ENCODE peak calls at places on chromosome 4, in eight cellular contexts. One of them, this sample, is unnamed. For H3K4me1, H3K27me3 and H3K36me3, the result is how much of the 10 kb centered on the place peaks cover.

GRCh38 chr4:25433966-25434667 is 57.1 kb downstream of the ANAPC4 start:
- DNase-seq in CD8-positive, alpha-beta memory T cell: no peak
- DNase-seq in esophagus muscularis mucosa: peak
- DNase-seq in fibroblast of lung: no peak
- DNase-seq in left lung: no peak
- DNase-seq in transverse colon: no peak
- DNase-seq in BE2C: no peak
- DNase-seq in cardiac muscle cell: no peak
- DNase-seq in this sample: no peak

GRCh38 chr4:89140168-89140759 is 28.9 kb downstream of the TIGD2 start:
- DNase-seq in cardiac muscle cell: no peak
- DNase-seq in fibroblast of lung: no peak
- DNase-seq in esophagus muscularis mucosa: no peak
- DNase-seq in CD8-positive, alpha-beta memory T cell: no peak
- DNase-seq in BE2C: no peak
- DNase-seq in transverse colon: no peak
- DNase-seq in left lung: no peak
- DNase-seq in this sample: no peak

GRCh38 chr4:148447672-148448071 is 5.5 kb upstream of the NR3C2 start:
- DNase-seq in cardiac muscle cell: no peak
- DNase-seq in BE2C: no peak
- DNase-seq in fibroblast of lung: no peak
- DNase-seq in transverse colon: no peak
- DNase-seq in left lung: no peak
- DNase-seq in CD8-positive, alpha-beta memory T cell: peak
- DNase-seq in esophagus muscularis mucosa: no peak
- DNase-seq in this sample: peak

GRCh38 chr4:56077676-56078075 is 128.9 kb downstream of the CEP135 start:
- DNase-seq in fibroblast of lung: peak
- DNase-seq in CD8-positive, alpha-beta memory T cell: no peak
- DNase-seq in left lung: no peak
- DNase-seq in esophagus muscularis mucosa: no peak
- DNase-seq in BE2C: no peak
- DNase-seq in transverse colon: no peak
- DNase-seq in cardiac muscle cell: peak
- DNase-seq in this sample: no peak

GRCh38 chr4:185183622-185184281 is 20.0 kb downstream of the CFAP97 start:
- DNase-seq in esophagus muscularis mucosa: no peak
- DNase-seq in CD8-positive, alpha-beta memory T cell: peak
- DNase-seq in cardiac muscle cell: peak
- DNase-seq in transverse colon: peak
- DNase-seq in BE2C: peak
- DNase-seq in fibroblast of lung: peak
- DNase-seq in left lung: peak
- DNase-seq in this sample: peak

GRCh38 chr4:3786196-3786869 is 20.1 kb downstream of the ADRA2C start:
- DNase-seq in cardiac muscle cell: no peak
- DNase-seq in left lung: no peak
- DNase-seq in fibroblast of lung: no peak
- DNase-seq in CD8-positive, alpha-beta memory T cell: no peak
- DNase-seq in esophagus muscularis mucosa: no peak
- DNase-seq in transverse colon: peak
- DNase-seq in BE2C: peak
- DNase-seq in this sample: no peak

GRCh38 chr4:68182382-68182820 is 52.7 kb upstream of the TMPRSS11F start:
- DNase-seq in left lung: no peak
- DNase-seq in esophagus muscularis mucosa: no peak
- DNase-seq in CD8-positive, alpha-beta memory T cell: no peak
- DNase-seq in BE2C: no peak
- DNase-seq in cardiac muscle cell: no peak
- DNase-seq in transverse colon: no peak
- DNase-seq in fibroblast of lung: no peak
- DNase-seq in this sample: no peak

GRCh38 chr4:242121-242848 is 63.0 kb downstream of the ZNF732 start:
- DNase-seq in esophagus muscularis mucosa: no peak
- DNase-seq in CD8-positive, alpha-beta memory T cell: peak
- DNase-seq in BE2C: peak
- DNase-seq in left lung: peak
- DNase-seq in fibroblast of lung: peak
- DNase-seq in cardiac muscle cell: peak
- DNase-seq in transverse colon: peak
- DNase-seq in this sample: peak

GRCh38 chr4:67928547-67928946 is 34.7 kb downstream of the TMPRSS11A start:
- DNase-seq in cardiac muscle cell: no peak
- DNase-seq in BE2C: no peak
- DNase-seq in fibroblast of lung: no peak
- DNase-seq in esophagus muscularis mucosa: no peak
- DNase-seq in left lung: no peak
- DNase-seq in transverse colon: no peak
- DNase-seq in CD8-positive, alpha-beta memory T cell: no peak
- DNase-seq in this sample: no peak

DNA sequence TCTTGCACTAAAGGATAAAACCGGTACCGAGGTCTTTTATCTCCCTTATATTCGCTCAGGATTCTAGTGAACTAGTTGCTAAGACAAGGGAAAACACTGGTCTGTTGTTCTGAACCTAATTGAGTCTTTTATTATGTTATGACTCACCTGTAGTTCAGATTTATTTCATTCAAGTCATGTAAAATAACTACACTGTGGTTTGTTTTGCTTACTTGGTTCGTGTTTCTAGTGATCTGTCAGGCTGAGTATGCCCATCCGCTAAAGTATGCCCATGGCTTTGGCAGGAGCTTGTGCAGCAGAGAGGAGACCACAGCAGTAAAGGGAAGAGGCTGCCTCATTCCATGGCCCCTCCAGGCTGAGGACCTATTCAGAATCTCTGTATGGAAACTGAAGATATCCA is 126.1 kb downstream of the AFF1 start:
- DNase-seq in left lung: no peak
- DNase-seq in transverse colon: no peak
- DNase-seq in BE2C: no peak
- DNase-seq in fibroblast of lung: peak
- DNase-seq in cardiac muscle cell: no peak
- DNase-seq in esophagus muscularis mucosa: peak
- DNase-seq in CD8-positive, alpha-beta memory T cell: no peak
- DNase-seq in this sample: peak
- H3K4me1 ChIP-seq in left lung: under half
- H3K4me1 ChIP-seq in transverse colon: under half
- H3K4me1 ChIP-seq in BE2C: under half
- H3K4me1 ChIP-seq in fibroblast of lung: under half
- H3K4me1 ChIP-seq in cardiac muscle cell: under half
- H3K4me1 ChIP-seq in esophagus muscularis mucosa: half or more
- H3K4me1 ChIP-seq in CD8-positive, alpha-beta memory T cell: under half
- H3K4me1 ChIP-seq in this sample: under half

DNA sequence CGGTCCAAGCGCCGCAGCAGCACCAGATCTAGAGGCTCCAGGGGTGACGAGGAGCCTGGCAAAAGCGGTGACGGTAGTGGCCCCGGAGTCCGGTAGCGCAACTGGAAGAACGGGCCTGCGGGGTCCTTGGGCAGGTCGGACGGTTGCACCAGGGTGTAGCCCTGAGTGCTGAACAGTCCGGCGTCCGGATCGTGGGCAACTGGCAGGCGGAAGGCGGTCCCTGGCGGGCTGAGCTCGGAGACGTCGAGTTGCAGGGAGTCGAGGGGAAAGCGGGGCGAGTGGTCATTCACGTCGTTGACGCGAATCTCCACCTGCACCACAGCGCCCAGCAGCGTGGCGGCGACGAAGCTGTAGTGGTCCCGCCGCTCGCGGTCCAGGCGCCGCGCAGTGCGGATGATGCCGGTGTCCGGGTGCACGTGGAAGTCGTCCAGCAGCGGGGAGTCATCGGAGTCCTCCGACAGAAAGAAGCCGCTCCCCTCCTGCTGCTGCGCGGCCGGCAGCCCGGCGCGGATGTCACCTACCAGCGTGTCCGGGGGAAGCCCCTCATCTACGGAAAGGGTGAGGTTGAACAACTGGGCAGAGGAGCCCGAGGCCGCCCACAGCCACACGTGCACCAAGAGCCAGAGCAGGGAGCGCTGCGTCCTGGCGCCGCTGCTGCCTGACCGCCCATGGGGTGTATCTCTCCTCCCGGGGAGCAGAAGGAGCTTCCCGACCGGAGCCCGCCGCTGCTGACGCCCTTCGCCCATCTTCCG is 834 bp downstream of the DCHS2 start:
- DNase-seq in fibroblast of lung: no peak
- DNase-seq in BE2C: peak
- DNase-seq in transverse colon: peak
- DNase-seq in cardiac muscle cell: no peak
- DNase-seq in left lung: no peak
- DNase-seq in esophagus muscularis mucosa: peak
- DNase-seq in CD8-positive, alpha-beta memory T cell: no peak
- DNase-seq in this sample: no peak
- H3K27me3 ChIP-seq in fibroblast of lung: under half
- H3K27me3 ChIP-seq in BE2C: under half
- H3K27me3 ChIP-seq in transverse colon: half or more
- H3K27me3 ChIP-seq in cardiac muscle cell: half or more
- H3K27me3 ChIP-seq in left lung: under half
- H3K27me3 ChIP-seq in esophagus muscularis mucosa: under half
- H3K27me3 ChIP-seq in CD8-positive, alpha-beta memory T cell: under half
- H3K27me3 ChIP-seq in this sample: under half

GRCh38 chr4:128847074-128847724 is 37.7 kb downstream of the JADE1 start:
- DNase-seq in CD8-positive, alpha-beta memory T cell: no peak
- DNase-seq in transverse colon: no peak
- DNase-seq in cardiac muscle cell: peak
- DNase-seq in fibroblast of lung: no peak
- DNase-seq in left lung: no peak
- DNase-seq in esophagus muscularis mucosa: no peak
- DNase-seq in BE2C: no peak
- DNase-seq in this sample: no peak

GRCh38 chr4:128850252-128850651 is 40.8 kb downstream of the JADE1 start:
- DNase-seq in cardiac muscle cell: no peak
- DNase-seq in CD8-positive, alpha-beta memory T cell: no peak
- DNase-seq in transverse colon: no peak
- DNase-seq in fibroblast of lung: no peak
- DNase-seq in BE2C: no peak
- DNase-seq in esophagus muscularis mucosa: no peak
- DNase-seq in left lung: no peak
- DNase-seq in this sample: no peak

GRCh38 chr4:128846063-128846462 is 36.6 kb downstream of the JADE1 start:
- DNase-seq in transverse colon: no peak
- DNase-seq in CD8-positive, alpha-beta memory T cell: no peak
- DNase-seq in BE2C: no peak
- DNase-seq in left lung: no peak
- DNase-seq in cardiac muscle cell: no peak
- DNase-seq in esophagus muscularis mucosa: no peak
- DNase-seq in fibroblast of lung: no peak
- DNase-seq in this sample: no peak

GRCh38 chr4:128844931-128845330 is 35.4 kb downstream of the JADE1 start:
- DNase-seq in fibroblast of lung: peak
- DNase-seq in left lung: no peak
- DNase-seq in esophagus muscularis mucosa: no peak
- DNase-seq in cardiac muscle cell: no peak
- DNase-seq in CD8-positive, alpha-beta memory T cell: no peak
- DNase-seq in transverse colon: no peak
- DNase-seq in BE2C: no peak
- DNase-seq in this sample: no peak

DNA sequence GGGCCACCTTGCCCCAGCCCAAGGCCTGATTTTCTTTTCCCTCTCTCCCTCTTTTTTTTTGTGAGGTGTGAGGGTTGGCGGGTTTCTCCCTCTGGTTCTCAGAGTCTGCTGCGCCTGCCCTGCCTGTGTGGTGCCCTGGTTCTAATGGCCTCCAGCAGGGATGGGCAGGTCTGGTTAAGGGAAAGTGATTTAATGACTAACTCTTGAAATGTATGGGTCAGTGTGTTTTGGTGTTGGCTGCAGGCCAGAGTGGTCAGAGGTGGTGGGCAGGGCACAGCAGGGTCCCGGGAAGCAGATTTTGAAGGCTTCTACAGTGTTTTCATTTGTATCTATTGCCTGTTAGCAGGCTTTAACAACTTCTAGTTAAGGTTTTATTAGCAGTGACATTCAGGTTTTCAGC is 39.0 kb downstream of the JADE1 start:
- DNase-seq in transverse colon: no peak
- DNase-seq in BE2C: no peak
- DNase-seq in cardiac muscle cell: no peak
- DNase-seq in CD8-positive, alpha-beta memory T cell: no peak
- DNase-seq in left lung: no peak
- DNase-seq in esophagus muscularis mucosa: no peak
- DNase-seq in fibroblast of lung: no peak
- DNase-seq in this sample: no peak
- H3K36me3 ChIP-seq in transverse colon: under half
- H3K36me3 ChIP-seq in BE2C: half or more
- H3K36me3 ChIP-seq in cardiac muscle cell: under half
- H3K36me3 ChIP-seq in CD8-positive, alpha-beta memory T cell: half or more
- H3K36me3 ChIP-seq in left lung: half or more
- H3K36me3 ChIP-seq in esophagus muscularis mucosa: half or more
- H3K36me3 ChIP-seq in fibroblast of lung: under half
- H3K36me3 ChIP-seq in this sample: half or more

DNA sequence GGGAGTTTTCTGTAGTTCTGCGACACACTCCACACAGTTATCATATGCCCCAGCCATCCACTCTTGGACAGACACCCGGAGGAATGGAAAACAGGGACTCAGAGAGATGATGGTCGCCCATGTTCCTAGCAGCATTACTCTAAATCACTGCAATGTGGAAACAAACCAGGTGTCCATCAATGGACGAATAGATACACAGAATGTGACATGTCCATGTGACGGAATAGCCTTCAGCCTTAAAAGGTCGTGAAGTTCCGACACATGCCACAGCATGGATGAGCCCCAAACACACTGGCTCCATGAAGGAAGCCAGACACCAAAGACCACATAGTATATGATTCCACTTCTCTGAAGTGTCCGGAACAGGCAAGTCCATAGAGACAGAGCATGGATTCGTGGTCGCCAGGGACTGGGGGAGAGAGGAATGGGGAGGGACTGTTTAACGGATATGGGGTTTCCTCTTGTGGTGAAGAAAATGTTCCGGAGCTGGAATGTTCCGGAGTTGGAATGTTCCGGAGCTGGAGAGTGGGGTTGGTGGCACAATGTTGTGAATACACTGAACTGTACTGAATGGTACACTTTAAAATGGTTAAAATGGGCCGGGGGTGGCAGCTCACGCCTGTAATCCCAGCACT is 28.7 kb upstream of the AFAP1 start:
- DNase-seq in esophagus muscularis mucosa: no peak
- DNase-seq in CD8-positive, alpha-beta memory T cell: no peak
- DNase-seq in BE2C: no peak
- DNase-seq in cardiac muscle cell: peak
- DNase-seq in left lung: no peak
- DNase-seq in fibroblast of lung: no peak
- DNase-seq in transverse colon: no peak
- DNase-seq in this sample: no peak
- H3K4me1 ChIP-seq in esophagus muscularis mucosa: half or more
- H3K4me1 ChIP-seq in CD8-positive, alpha-beta memory T cell: half or more
- H3K4me1 ChIP-seq in BE2C: under half
- H3K4me1 ChIP-seq in cardiac muscle cell: under half
- H3K4me1 ChIP-seq in left lung: under half
- H3K4me1 ChIP-seq in fibroblast of lung: under half
- H3K4me1 ChIP-seq in transverse colon: under half
- H3K4me1 ChIP-seq in this sample: under half

This sample was measured in CD4-positive, CD25-positive, alpha-beta regulatory T cell.